ENCODE peak calls at places on chromosomes 16 and 17, in nine cellular contexts. One of them, this sample, is unnamed.

GRCh38 chr16:57539072-57539796 is 2.9 kb upstream of the CCDC102A start:
- DNase-seq in ascending aorta: no peak
- DNase-seq in GM20000: peak
- DNase-seq in right cardiac atrium: peak
- DNase-seq in B cell: peak
- DNase-seq in Calu3: no peak
- DNase-seq in iris pigment epithelial cell: no peak
- DNase-seq in BJ: no peak
- DNase-seq in NCI-H510A treated with DMSO at 0.1 percent for 48 hours: no peak
- DNase-seq in this sample: no peak

GRCh38 chr17:58302919-58303551 is 22.3 kb upstream of the MPO start:
- DNase-seq in ascending aorta: no peak
- DNase-seq in B cell: peak
- DNase-seq in NCI-H510A treated with DMSO at 0.1 percent for 48 hours: no peak
- DNase-seq in BJ: no peak
- DNase-seq in right cardiac atrium: no peak
- DNase-seq in GM20000: no peak
- DNase-seq in iris pigment epithelial cell: no peak
- DNase-seq in Calu3: no peak
- DNase-seq in this sample: peak

GRCh38 chr17:48444531-48445247 is 14.7 kb upstream of the SKAP1 start:
- DNase-seq in GM20000: no peak
- DNase-seq in Calu3: no peak
- DNase-seq in right cardiac atrium: no peak
- DNase-seq in B cell: no peak
- DNase-seq in NCI-H510A treated with DMSO at 0.1 percent for 48 hours: no peak
- DNase-seq in ascending aorta: no peak
- DNase-seq in BJ: no peak
- DNase-seq in iris pigment epithelial cell: no peak
- DNase-seq in this sample: no peak

GRCh38 chr17:56309897-56310296 is 156.6 kb downstream of the ANKFN1 start:
- DNase-seq in Calu3: no peak
- DNase-seq in B cell: no peak
- DNase-seq in iris pigment epithelial cell: no peak
- DNase-seq in NCI-H510A treated with DMSO at 0.1 percent for 48 hours: no peak
- DNase-seq in BJ: no peak
- DNase-seq in ascending aorta: no peak
- DNase-seq in GM20000: no peak
- DNase-seq in right cardiac atrium: no peak
- DNase-seq in this sample: no peak

GRCh38 chr16:73771196-73771595 is 525.4 kb upstream of the PSMD7 start:
- DNase-seq in iris pigment epithelial cell: no peak
- DNase-seq in NCI-H510A treated with DMSO at 0.1 percent for 48 hours: no peak
- DNase-seq in BJ: no peak
- DNase-seq in ascending aorta: no peak
- DNase-seq in right cardiac atrium: no peak
- DNase-seq in Calu3: no peak
- DNase-seq in B cell: no peak
- DNase-seq in GM20000: no peak
- DNase-seq in this sample: no peak

GRCh38 chr17:55527520-55528118 is 16.4 kb upstream of the SMIM36 start:
- DNase-seq in ascending aorta: no peak
- DNase-seq in Calu3: peak
- DNase-seq in iris pigment epithelial cell: peak
- DNase-seq in BJ: no peak
- DNase-seq in B cell: no peak
- DNase-seq in NCI-H510A treated with DMSO at 0.1 percent for 48 hours: peak
- DNase-seq in GM20000: no peak
- DNase-seq in right cardiac atrium: peak
- DNase-seq in this sample: no peak

GRCh38 chr16:4378202-4378666 is 6.6 kb downstream of the VASN start:
- DNase-seq in ascending aorta: peak
- DNase-seq in iris pigment epithelial cell: no peak
- DNase-seq in B cell: no peak
- DNase-seq in Calu3: no peak
- DNase-seq in BJ: no peak
- DNase-seq in NCI-H510A treated with DMSO at 0.1 percent for 48 hours: no peak
- DNase-seq in GM20000: no peak
- DNase-seq in right cardiac atrium: peak
- DNase-seq in this sample: peak

GRCh38 chr17:31299624-31300023 is 2.6 kb upstream of the OMG start:
- DNase-seq in right cardiac atrium: no peak
- DNase-seq in ascending aorta: no peak
- DNase-seq in B cell: no peak
- DNase-seq in NCI-H510A treated with DMSO at 0.1 percent for 48 hours: no peak
- DNase-seq in Calu3: no peak
- DNase-seq in BJ: no peak
- DNase-seq in iris pigment epithelial cell: no peak
- DNase-seq in GM20000: no peak
- DNase-seq in this sample: no peak

GRCh38 chr17:28901866-28902818 is 737 bp downstream of the DHRS13 start:
- DNase-seq in NCI-H510A treated with DMSO at 0.1 percent for 48 hours: peak
- DNase-seq in BJ: no peak
- DNase-seq in Calu3: peak
- DNase-seq in ascending aorta: peak
- DNase-seq in B cell: no peak
- DNase-seq in GM20000: peak
- DNase-seq in right cardiac atrium: no peak
- DNase-seq in iris pigment epithelial cell: no peak
- DNase-seq in this sample: no peak

GRCh38 chr17:81312624-81313325 is 17.7 kb upstream of the SLC38A10 start:
- DNase-seq in right cardiac atrium: no peak
- DNase-seq in Calu3: no peak
- DNase-seq in BJ: no peak
- DNase-seq in iris pigment epithelial cell: no peak
- DNase-seq in ascending aorta: no peak
- DNase-seq in B cell: no peak
- DNase-seq in NCI-H510A treated with DMSO at 0.1 percent for 48 hours: no peak
- DNase-seq in GM20000: no peak
- DNase-seq in this sample: no peak

GRCh38 chr17:4947411-4948165 is 742 bp downstream of the PFN1 start:
- DNase-seq in GM20000: peak
- DNase-seq in iris pigment epithelial cell: peak
- DNase-seq in Calu3: peak
- DNase-seq in ascending aorta: peak
- DNase-seq in right cardiac atrium: peak
- DNase-seq in BJ: no peak
- DNase-seq in B cell: peak
- DNase-seq in NCI-H510A treated with DMSO at 0.1 percent for 48 hours: peak
- DNase-seq in this sample: peak

GRCh38 chr16:53721017-53721416 is 17.1 kb downstream of the FTO start:
- DNase-seq in right cardiac atrium: no peak
- DNase-seq in ascending aorta: no peak
- DNase-seq in Calu3: no peak
- DNase-seq in iris pigment epithelial cell: no peak
- DNase-seq in NCI-H510A treated with DMSO at 0.1 percent for 48 hours: no peak
- DNase-seq in BJ: no peak
- DNase-seq in B cell: no peak
- DNase-seq in GM20000: no peak
- DNase-seq in this sample: no peak

GRCh38 chr17:49935526-49936210 is 33.3 kb upstream of the DLX4 start:
- DNase-seq in GM20000: no peak
- DNase-seq in iris pigment epithelial cell: no peak
- DNase-seq in ascending aorta: no peak
- DNase-seq in Calu3: no peak
- DNase-seq in B cell: no peak
- DNase-seq in right cardiac atrium: no peak
- DNase-seq in NCI-H510A treated with DMSO at 0.1 percent for 48 hours: peak
- DNase-seq in BJ: no peak
- DNase-seq in this sample: no peak

GRCh38 chr16:77711775-77712174 is 10.5 kb upstream of the NUDT7 start:
- DNase-seq in GM20000: no peak
- DNase-seq in B cell: no peak
- DNase-seq in ascending aorta: no peak
- DNase-seq in iris pigment epithelial cell: peak
- DNase-seq in Calu3: no peak
- DNase-seq in right cardiac atrium: no peak
- DNase-seq in BJ: no peak
- DNase-seq in NCI-H510A treated with DMSO at 0.1 percent for 48 hours: no peak
- DNase-seq in this sample: no peak

GRCh38 chr17:78390241-78391050 is 12.0 kb downstream of the PGS1 start:
- DNase-seq in BJ: peak
- DNase-seq in GM20000: no peak
- DNase-seq in iris pigment epithelial cell: peak
- DNase-seq in Calu3: no peak
- DNase-seq in ascending aorta: no peak
- DNase-seq in right cardiac atrium: no peak
- DNase-seq in NCI-H510A treated with DMSO at 0.1 percent for 48 hours: no peak
- DNase-seq in B cell: no peak
- DNase-seq in this sample: no peak